ENCODE peak calls at places on chromosomes 12 and 14, in eight cellular contexts. P is A172; W is T-helper 1 cell; L is stimulated activated CD8-positive, alpha-beta memory T cell treated with anti-CD3 and anti-CD28 coated beads, Interleukin-15, amount 100 ng/mL, for 24 hours; B is NCI-H2081 treated with DMSO at 0.1 percent for 48 hours; C is DMS79 treated with DMSO at 0.1 percent for 48 hours; F is H4; H is renal cortical epithelial cell. U is an unnamed sample.

GRCh38 chr12:47820631-47821345 is 1.1 kb upstream of the HDAC7 start:
- DNase-seq in P (peak), W (no peak), L (no peak), B (no peak), C (no peak), F (peak), H (peak), U (peak)

GRCh38 chr12:122669397-122670070 is 33.6 kb downstream of the HCAR2 start:
- DNase-seq in P (peak), W (no peak), L (no peak), B (no peak), C (no peak), F (no peak), H (peak), U (no peak)

GRCh38 chr14:93759781-93760307 is 28.4 kb downstream of the PRIMA1 start:
- DNase-seq in P (no peak), W (no peak), L (no peak), B (no peak), C (no peak), F (no peak), H (no peak), U (peak)

GRCh38 chr12:53806689-53807088 is 54.9 kb upstream of the CISTR start:
- DNase-seq in P (peak), W (no peak), L (no peak), B (no peak), C (no peak), F (peak), H (peak), U (no peak)

GRCh38 chr12:23760495-23760894 is 189.0 kb downstream of the SOX5 start:
- DNase-seq in P (no peak), W (no peak), L (no peak), B (peak), C (no peak), F (no peak), H (peak), U (no peak)

GRCh38 chr14:75769047-75769685 is 108.1 kb downstream of the TTLL5 start:
- DNase-seq in P (no peak), W (no peak), L (no peak), B (no peak), C (no peak), F (no peak), H (peak), U (no peak)

GRCh38 chr14:50047274-50047676 is 69.1 kb downstream of the VCPKMT start:
- DNase-seq in P (no peak), W (no peak), L (no peak), B (no peak), C (no peak), F (no peak), H (no peak), U (no peak)

GRCh38 chr14:58738189-58738836 is 100.6 kb downstream of the DACT1 start:
- DNase-seq in P (peak), W (no peak), L (no peak), B (no peak), C (no peak), F (peak), H (peak), U (no peak)

GRCh38 chr12:32400114-32400672 is 835 bp downstream of the FGD4 start:
- DNase-seq in P (no peak), W (no peak), L (no peak), B (no peak), C (peak), F (no peak), H (peak), U (no peak)